ENCODE peak calls at places on chromosomes 7 and 10, in six cellular contexts. Y is trophoblast cell, W is IMR-90, O is H1, G is mesendoderm, Q is neuronal stem cell. H is an unnamed sample.

GRCh38 chr7:32942783-32943653 is 14.2 kb upstream of the FKBP9 start:
- DNase-seq in Y (peak), W (peak), O (peak), G (peak), Q (peak), H (peak)

GRCh38 chr7:116441534-116441933 is 58.0 kb upstream of the CAV2 start:
- DNase-seq in Y (peak), W (peak), O (no peak), G (no peak), Q (no peak), H (no peak)

GRCh38 chr7:101164071-101164840 is 1.1 kb downstream of the VGF start:
- DNase-seq in Y (peak), W (peak), O (peak), G (peak), Q (no peak), H (peak)

GRCh38 chr10:12847361-12847975 is 154.0 kb downstream of the CCDC3 start:
- DNase-seq in Y (peak), W (no peak), O (peak), G (peak), Q (no peak), H (no peak)

GRCh38 chr7:21450876-21451275 is 23.0 kb downstream of the SP4 start:
- DNase-seq in Y (peak), W (no peak), O (no peak), G (no peak), Q (no peak), H (no peak)

GRCh38 chr10:117788911-117789310 is 246.4 kb downstream of the EMX2 start:
- DNase-seq in Y (no peak), W (no peak), O (no peak), G (no peak), Q (no peak), H (no peak)

GRCh38 chr7:47622946-47623640 is 41.2 kb upstream of the TNS3 start:
- DNase-seq in Y (peak), W (peak), O (no peak), G (peak), Q (no peak), H (peak)

GRCh38 chr10:84499846-84500245 is 171.5 kb downstream of the CCSER2 start:
- DNase-seq in Y (no peak), W (peak), O (no peak), G (peak), Q (peak), H (peak)

GRCh38 chr7:127250312-127251047 is 2.3 kb downstream of the GRM8 start:
- DNase-seq in Y (no peak), W (no peak), O (no peak), G (no peak), Q (no peak), H (no peak)

GRCh38 chr10:69913586-69913985 is 111.9 kb downstream of the COL13A1 start:
- DNase-seq in Y (no peak), W (no peak), O (no peak), G (no peak), Q (no peak), H (no peak)

GRCh38 chr10:95331596-95332130 is 40.9 kb upstream of the PDLIM1 start:
- DNase-seq in Y (peak), W (peak), O (no peak), G (no peak), Q (no peak), H (no peak)

GRCh38 chr7:93894426-93894825 is 3.9 kb upstream of the TFPI2 start:
- DNase-seq in Y (no peak), W (no peak), O (no peak), G (peak), Q (no peak), H (no peak)

GRCh38 chr10:88243847-88244730 is 339.0 kb downstream of the RNLS start:
- DNase-seq in Y (no peak), W (peak), O (no peak), G (peak), Q (no peak), H (peak)

GRCh38 chr10:43230909-43231522 is 35.8 kb downstream of the RASGEF1A start:
- DNase-seq in Y (no peak), W (no peak), O (peak), G (no peak), Q (no peak), H (no peak)

GRCh38 chr10:18144928-18145327 is 4.7 kb downstream of the CACNB2 start:
- DNase-seq in Y (peak), W (no peak), O (no peak), G (peak), Q (no peak), H (peak)

GRCh38 chr10:12512292-12513002 is 163.1 kb downstream of the CAMK1D start:
- DNase-seq in Y (no peak), W (no peak), O (peak), G (no peak), Q (no peak), H (no peak)

GRCh38 chr10:79231908-79232307 is 115.4 kb upstream of the PPIF start:
- DNase-seq in Y (no peak), W (no peak), O (no peak), G (no peak), Q (no peak), H (no peak)

GRCh38 chr7:128783143-128783799 is 7.7 kb upstream of the OPN1SW start:
- DNase-seq in Y (peak), W (peak), O (peak), G (peak), Q (no peak), H (peak)

GRCh38 chr7:2384354-2385243 is 18.8 kb upstream of the CHST12 start:
- DNase-seq in Y (no peak), W (no peak), O (no peak), G (no peak), Q (no peak), H (no peak)

GRCh38 chr7:71615017-71615416 is 483.1 kb downstream of the GALNT17 start:
- DNase-seq in Y (no peak), W (no peak), O (no peak), G (no peak), Q (no peak), H (no peak)

GRCh38 chr10:126836009-126836408 is 69.2 kb upstream of the DOCK1 start:
- DNase-seq in Y (no peak), W (no peak), O (no peak), G (no peak), Q (no peak), H (no peak)

GRCh38 chr10:104928733-104929132 is 287.6 kb downstream of the SORCS3 start:
- DNase-seq in Y (no peak), W (no peak), O (no peak), G (no peak), Q (no peak), H (no peak)

GRCh38 chr7:45700556-45700955 is 126.4 kb downstream of the ADCY1 start:
- DNase-seq in Y (no peak), W (no peak), O (no peak), G (no peak), Q (no peak), H (no peak)

GRCh38 chr10:116630020-116630419 is 9.3 kb downstream of the PNLIPRP2 start:
- DNase-seq in Y (no peak), W (no peak), O (no peak), G (no peak), Q (no peak), H (no peak)

GRCh38 chr10:116629340-116629739 is 8.6 kb downstream of the PNLIPRP2 start:
- DNase-seq in Y (no peak), W (no peak), O (no peak), G (peak), Q (no peak), H (no peak)

GRCh38 chr10:116626815-116627214 is 6.1 kb downstream of the PNLIPRP2 start:
- DNase-seq in Y (no peak), W (no peak), O (no peak), G (no peak), Q (no peak), H (no peak)

GRCh38 chr10:116625845-116626244 is 5.1 kb downstream of the PNLIPRP2 start:
- DNase-seq in Y (no peak), W (no peak), O (no peak), G (no peak), Q (no peak), H (no peak)

DNA sequence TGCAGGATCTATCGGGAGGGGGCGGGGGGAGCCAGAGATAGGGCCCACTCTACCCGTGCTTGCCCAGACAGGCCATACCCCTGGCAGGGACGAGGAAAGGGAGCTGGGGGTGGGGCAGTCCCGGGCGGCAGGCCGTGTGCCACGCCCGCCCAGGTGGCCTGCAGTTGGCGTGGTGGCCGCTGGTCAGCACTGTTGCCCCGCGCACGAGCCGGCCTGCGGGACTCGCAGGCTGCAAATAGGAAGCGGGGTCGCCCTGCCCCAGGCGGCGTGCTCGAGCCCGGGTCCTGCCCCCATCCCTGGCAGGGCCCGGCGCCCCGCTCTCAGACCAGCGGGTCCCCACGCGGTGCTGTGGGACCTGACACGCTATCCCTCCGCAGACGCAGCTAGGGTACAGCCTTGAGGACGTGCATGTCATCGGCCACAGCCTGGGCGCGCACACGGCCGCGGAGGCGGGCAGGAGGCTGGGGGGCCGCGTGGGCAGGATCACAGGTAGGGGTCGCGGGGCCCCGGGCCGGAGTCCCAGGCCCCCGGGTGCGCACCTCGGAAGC is 6.7 kb downstream of the PNLIPRP2 start:
- DNase-seq in Y (peak), W (no peak), O (peak), G (peak), Q (peak), H (no peak)
- H3K4me3 ChIP-seq in Y (peak), W (no peak), O (peak), G (no peak), Q (no peak), H (peak)

GRCh38 chr10:47225928-47226645 is 73.9 kb upstream of the GDF10 start:
- DNase-seq in Y (no peak), W (no peak), O (no peak), G (no peak), Q (no peak), H (no peak)
- H4K8ac ChIP-seq in Y (no peak), W (no peak), O (no peak), G (no peak), Q (no peak), H (no peak)

GRCh38 chr10:50627443-50627842 is 3.7 kb upstream of the SGMS1 start:
- DNase-seq in Y (peak), W (no peak), O (no peak), G (no peak), Q (no peak), H (no peak)
- H2AK5ac ChIP-seq in Y (no peak), W (no peak), O (no peak), G (no peak), Q (no peak), H (no peak)

DNA sequence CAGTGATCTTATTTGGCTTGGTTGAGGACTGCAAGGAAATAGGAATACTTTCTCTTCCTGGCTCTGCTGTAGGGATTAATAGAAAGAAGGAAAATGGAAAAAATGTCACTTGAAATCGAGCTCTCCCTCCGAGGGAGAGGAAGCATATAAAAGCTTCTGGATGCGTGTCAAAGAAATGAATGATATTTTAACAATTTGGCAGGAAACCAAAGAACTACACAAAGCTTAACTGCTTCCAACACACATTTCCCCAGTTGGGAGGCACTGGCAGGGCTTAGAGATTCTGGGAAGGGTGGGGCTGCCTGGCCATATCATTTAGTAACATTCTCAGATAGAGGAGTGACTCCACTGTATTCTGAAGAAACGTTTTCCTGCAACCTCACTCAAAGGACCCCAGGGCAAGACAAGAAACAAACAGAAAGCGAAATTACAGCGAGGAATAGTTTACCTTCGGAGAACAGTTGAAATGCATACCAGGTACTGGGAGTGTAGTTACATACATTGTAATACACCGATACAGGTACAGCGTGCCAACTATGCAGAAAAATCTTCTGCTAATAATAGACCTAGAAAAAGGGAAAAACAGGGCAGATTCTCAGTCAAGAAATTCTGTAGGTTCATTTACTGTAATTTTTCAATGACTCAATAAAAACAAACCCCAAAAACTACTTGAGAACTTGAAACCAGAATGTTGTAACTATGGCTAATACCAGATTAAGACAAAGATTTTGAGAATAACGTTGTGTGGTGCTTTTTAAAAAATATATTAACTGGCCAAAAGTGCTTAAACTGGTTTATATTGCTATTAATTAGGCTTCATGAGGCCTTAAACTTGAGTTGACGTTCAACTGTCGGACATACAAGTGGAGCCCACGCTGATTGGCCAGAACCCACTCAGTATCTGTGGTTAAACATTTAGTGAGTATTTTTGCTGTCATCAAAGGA is 75.7 kb upstream of the ASAH2 start:
- DNase-seq in Y (peak), W (peak), O (no peak), G (no peak), Q (no peak), H (no peak)
- H3K4me3 ChIP-seq in Y (no peak), W (no peak), O (no peak), G (no peak), Q (no peak), H (no peak)

GRCh38 chr10:112959207-112959838 is 9.3 kb downstream of the TCF7L2 start:
- DNase-seq in Y (no peak), W (peak), O (no peak), G (no peak), Q (no peak), H (peak)

GRCh38 chr10:112956631-112957350 is 6.7 kb downstream of the TCF7L2 start:
- DNase-seq in Y (peak), W (no peak), O (no peak), G (no peak), Q (no peak), H (peak)

GRCh38 chr10:112958275-112958995 is 8.4 kb downstream of the TCF7L2 start:
- DNase-seq in Y (peak), W (peak), O (no peak), G (peak), Q (no peak), H (peak)

GRCh38 chr10:112955736-112956421 is 5.8 kb downstream of the TCF7L2 start:
- DNase-seq in Y (peak), W (peak), O (no peak), G (no peak), Q (no peak), H (peak)

DNA sequence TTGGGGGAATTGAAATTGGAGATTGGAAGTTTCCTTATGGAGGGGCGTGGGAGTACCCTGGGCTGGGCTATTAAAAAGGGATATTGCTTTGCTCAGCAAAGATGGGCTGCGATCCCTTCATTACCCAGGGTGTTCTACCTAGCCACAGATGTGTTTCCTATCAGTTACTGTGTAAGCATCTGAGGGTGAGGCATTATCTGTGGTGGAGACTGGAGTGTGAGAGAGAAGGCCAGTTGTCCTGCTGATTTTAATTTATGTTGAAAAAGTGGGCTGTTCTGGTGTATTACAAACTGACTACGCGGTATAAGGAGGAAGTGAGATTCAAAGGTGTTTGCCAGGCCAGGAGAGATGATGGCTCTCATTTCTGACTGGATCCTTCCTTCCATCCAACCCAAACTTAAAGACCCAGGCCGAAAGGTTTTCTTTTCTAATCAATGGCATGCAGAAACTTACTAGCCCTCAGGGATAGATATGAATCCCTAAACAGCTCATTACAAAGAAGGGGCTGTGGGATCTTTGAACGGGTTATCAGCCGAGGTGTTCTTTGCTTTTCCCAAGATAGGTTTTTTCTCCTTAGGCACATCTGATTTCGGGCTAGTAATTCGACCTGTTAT is 7.6 kb downstream of the TCF7L2 start:
- DNase-seq in Y (no peak), W (no peak), O (no peak), G (peak), Q (no peak), H (peak)
- H4K8ac ChIP-seq in Y (peak), W (peak), O (no peak), G (peak), Q (no peak), H (peak)

DNA sequence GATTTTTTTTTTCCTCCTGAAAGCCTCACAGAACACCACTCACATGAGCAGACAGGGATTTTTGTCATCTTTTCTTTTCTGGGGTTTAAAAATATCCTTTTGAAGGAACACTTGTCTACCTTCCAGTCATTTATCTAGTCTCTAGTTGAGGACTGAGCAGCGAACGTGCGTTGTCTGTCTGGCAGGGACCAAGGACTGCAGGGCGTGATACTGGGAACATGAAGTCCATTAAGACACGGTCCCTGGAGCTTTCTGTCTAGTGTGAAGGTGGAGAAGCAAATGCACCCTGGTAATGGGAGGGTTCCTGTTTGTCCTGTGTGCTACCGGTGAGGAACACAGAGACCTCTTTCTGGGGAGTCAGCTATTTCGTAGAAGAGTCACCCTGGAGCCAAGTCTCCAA is 207.4 kb downstream of the TMEM178B start:
- DNase-seq in Y (no peak), W (no peak), O (no peak), G (no peak), Q (no peak), H (no peak)
- H2AK5ac ChIP-seq in Y (no peak), W (no peak), O (no peak), G (no peak), Q (no peak), H (no peak)

DNA sequence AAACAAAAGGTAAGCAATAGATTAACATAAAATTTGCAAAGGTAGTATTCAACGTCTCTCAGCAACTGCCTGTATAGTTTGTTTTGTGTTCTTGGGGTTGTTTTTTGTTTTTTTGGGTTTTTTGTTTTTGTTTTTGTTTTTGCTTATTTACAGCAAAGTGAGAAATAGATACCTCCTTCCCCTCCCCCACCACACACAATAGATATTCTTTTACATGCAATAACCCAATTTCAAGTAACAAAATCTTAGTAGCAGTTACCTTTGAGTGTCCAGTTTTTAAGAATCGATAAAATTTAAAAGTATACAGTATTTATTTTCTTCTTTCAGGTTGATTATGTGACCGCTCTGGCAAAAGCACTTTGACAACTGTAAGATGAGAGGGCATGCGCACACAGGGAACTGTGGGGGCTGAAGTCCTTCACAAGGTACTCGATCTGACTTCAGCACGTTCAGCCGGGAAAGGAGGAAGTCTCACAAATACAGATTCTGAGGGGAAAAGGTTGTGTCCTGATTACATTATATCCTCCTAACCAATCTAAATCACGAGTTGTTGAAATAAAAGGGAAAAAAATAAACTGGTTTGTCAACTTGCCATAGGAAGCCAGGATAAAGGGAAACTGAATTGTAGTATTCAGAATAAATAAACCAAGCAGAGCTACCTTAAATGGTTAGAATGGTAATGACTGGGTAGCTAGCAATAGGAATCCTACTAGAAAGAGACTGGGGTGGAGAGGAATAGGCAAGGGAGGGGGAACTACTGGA is 47.8 kb downstream of the CPEB3 start:
- DNase-seq in Y (peak), W (peak), O (no peak), G (peak), Q (peak), H (peak)
- H3K4me3 ChIP-seq in Y (no peak), W (peak), O (no peak), G (no peak), Q (peak), H (no peak)

GRCh38 chr10:133121479-133121878 is 33.8 kb downstream of the ADGRA1 start:
- DNase-seq in Y (no peak), W (no peak), O (no peak), G (no peak), Q (no peak), H (no peak)
- H4K8ac ChIP-seq in Y (no peak), W (no peak), O (no peak), G (no peak), Q (peak), H (no peak)

GRCh38 chr10:102804382-102804781 is 32.8 kb downstream of the CYP17A1 start:
- DNase-seq in Y (no peak), W (no peak), O (no peak), G (no peak), Q (no peak), H (no peak)
- H2AK5ac ChIP-seq in Y (no peak), W (peak), O (peak), G (no peak), Q (no peak), H (no peak)

H was measured in mesenchymal stem cell.